ENCODE peak calls at places on chromosomes 16 and 17, in six cellular contexts. G, W, K, V, B and A are unnamed samples.

GRCh38 chr16:71347146-71347545 is 11.4 kb upstream of the CALB2 start:
- DNase-seq in V (no peak), G (no peak), B (no peak), W (no peak), K (no peak), A (no peak)

GRCh38 chr17:32910769-32911168 is 17.2 kb upstream of the TMEM98 start:
- DNase-seq in V (no peak), G (no peak), W (peak; percentile 43), B (no peak), K (no peak), A (no peak)

GRCh38 chr17:79393358-79394038 is 217.4 kb downstream of the RBFOX3 start:
- DNase-seq in K (peak; percentile 50), G (peak; percentile 99), W (peak; percentile 85), V (no peak), B (peak; percentile 37), A (peak; percentile 93)

GRCh38 chr17:65583921-65584603 is 22.6 kb upstream of the AXIN2 start:
- DNase-seq in W (no peak), K (peak; percentile 71), V (no peak), G (no peak), B (no peak), A (no peak)

GRCh38 chr17:50426814-50427787 is 1.1 kb downstream of the ACSF2 start:
- DNase-seq in K (peak; percentile 78), W (peak; percentile 53), G (peak; percentile 66), B (peak; percentile 69), V (no peak), A (peak; percentile 54)

GRCh38 chr17:33183487-33184026 is 109.5 kb downstream of the ASIC2 start:
- DNase-seq in V (no peak), G (no peak), B (no peak), K (no peak), W (no peak), A (no peak)

GRCh38 chr17:6532441-6532885 is 23.9 kb downstream of the PITPNM3 start:
- DNase-seq in K (no peak), V (no peak), G (no peak), B (no peak), W (no peak), A (no peak)

GRCh38 chr16:1746693-1747195 is 24.6 kb downstream of the NME3 start:
- DNase-seq in W (no peak), K (no peak), G (no peak), V (no peak), B (no peak), A (no peak)

GRCh38 chr17:13484020-13484419 is 117.7 kb downstream of the HS3ST3A1 start:
- DNase-seq in W (no peak), G (no peak), K (no peak), B (no peak), V (no peak), A (no peak)

GRCh38 chr16:50246299-50247122 is 19.8 kb upstream of the ADCY7 start:
- DNase-seq in W (no peak), V (no peak), K (no peak), B (no peak), G (peak; percentile 68), A (peak; percentile 51)

GRCh38 chr16:63530208-63530607 is 1494.0 kb upstream of the CDH8 start:
- DNase-seq in B (no peak), G (no peak), K (no peak), W (no peak), V (no peak), A (no peak)

GRCh38 chr17:5631958-5632357 is 47.6 kb upstream of the NLRP1 start:
- DNase-seq in W (no peak), K (no peak), B (no peak), G (no peak), V (no peak), A (no peak)

GRCh38 chr17:4945176-4945943 is 3.0 kb downstream of the PFN1 start:
- DNase-seq in K (peak; percentile 59), V (peak; percentile 65), B (peak; percentile 82), W (peak; percentile 39), G (peak; percentile 58), A (no peak)

GRCh38 chr16:66272461-66272860 is 94.0 kb upstream of the CDH5 start:
- DNase-seq in W (no peak), K (no peak), V (no peak), B (no peak), G (no peak), A (no peak)

GRCh38 chr17:37547986-37548385 is 58.3 kb downstream of the DUSP14 start:
- DNase-seq in V (no peak), G (no peak), K (no peak), W (no peak), B (no peak), A (no peak)

GRCh38 chr17:11805952-11806351 is 191.3 kb downstream of the ZNF18 start:
- DNase-seq in W (no peak), B (no peak), V (no peak), K (no peak), G (no peak), A (no peak)

GRCh38 chr16:8931864-8932263 is 31.8 kb downstream of the USP7 start:
- DNase-seq in B (no peak), V (no peak), G (peak; percentile 82), W (peak; percentile 55), K (peak; percentile 48), A (peak; percentile 74)

GRCh38 chr16:30184430-30185140 is 1.2 kb downstream of the CORO1A start:
- DNase-seq in W (peak; percentile 24), V (peak; percentile 28), G (peak; percentile 46), B (no peak), K (no peak), A (no peak)

GRCh38 chr17:37101306-37101705 is 152.6 kb downstream of the AATF start:
- DNase-seq in W (no peak), G (no peak), V (no peak), B (no peak), K (no peak), A (no peak)

GRCh38 chr16:78179666-78180065 is 80.2 kb downstream of the WWOX start:
- DNase-seq in V (no peak), W (no peak), K (peak; percentile 39), G (no peak), B (no peak), A (no peak)

GRCh38 chr17:15441315-15441714 is 26.1 kb downstream of the CDRT4 start:
- DNase-seq in B (no peak), V (no peak), G (no peak), K (no peak), W (no peak), A (no peak)

GRCh38 chr17:55731586-55732250 is 9.1 kb upstream of the TMEM100 start:
- DNase-seq in V (no peak), K (no peak), B (no peak), G (no peak), W (no peak), A (no peak)

GRCh38 chr16:89949121-89949742 is 677 bp downstream of the DEF8 start:
- DNase-seq in B (no peak), W (peak; percentile 69), V (no peak), G (no peak), K (no peak), A (no peak)

GRCh38 chr16:81718637-81719036 is 60.5 kb upstream of the PLCG2 start:
- DNase-seq in V (no peak), K (no peak), G (no peak), W (no peak), B (no peak), A (no peak)

GRCh38 chr16:48611329-48612137 is 1.6 kb upstream of the N4BP1 start:
- DNase-seq in B (no peak), G (no peak), V (peak; percentile 58), K (peak; percentile 79), W (peak; percentile 25), A (peak; percentile 21)

GRCh38 chr17:71974051-71974450 is 146.8 kb upstream of the SOX9 start:
- DNase-seq in W (no peak), V (no peak), B (no peak), K (no peak), G (no peak), A (no peak)

GRCh38 chr17:71969500-71969899 is 151.3 kb upstream of the SOX9 start:
- DNase-seq in K (no peak), W (no peak), B (no peak), V (no peak), G (no peak), A (no peak)

GRCh38 chr17:71966055-71966454 is 154.8 kb upstream of the SOX9 start:
- DNase-seq in V (no peak), B (no peak), W (no peak), G (no peak), K (no peak), A (no peak)

GRCh38 chr17:71966459-71967313 is 154.1 kb upstream of the SOX9 start:
- DNase-seq in B (no peak), G (no peak), V (no peak), W (no peak), K (no peak), A (no peak)

GRCh38 chr17:71970312-71970711 is 150.5 kb upstream of the SOX9 start:
- DNase-seq in B (no peak), K (no peak), G (no peak), V (no peak), W (no peak), A (no peak)
- TF ChIP-seq ATF3 in B (no peak), K (no peak), G (no peak), V (no peak), W (no peak), A (no peak)

GRCh38 chr16:4612977-4613635 is 1.6 kb downstream of the UBALD1 start:
- DNase-seq in G (no peak), W (no peak), B (no peak), K (no peak), V (no peak), A (no peak)
- TF ChIP-seq ATF3 in G (no peak), W (no peak), B (no peak), K (no peak), V (no peak), A (no peak)

GRCh38 chr17:28598799-28599310 is at the start of gene SPAG5:
- DNase-seq in B (peak; percentile 81), K (peak; percentile 89), G (peak; percentile 96), W (peak; percentile 100), V (peak; percentile 80), A (peak; percentile 95)
- TF ChIP-seq ATF3 in B (no peak), K (no peak), G (no peak), W (no peak), V (no peak), A (no peak)

GRCh38 chr16:4244254-4244812 is 2.5 kb upstream of the SRL start:
- DNase-seq in K (no peak), W (no peak), G (no peak), V (no peak), B (no peak), A (no peak)
- TF ChIP-seq ATF3 in K (no peak), W (no peak), G (no peak), V (no peak), B (no peak), A (no peak)

DNA sequence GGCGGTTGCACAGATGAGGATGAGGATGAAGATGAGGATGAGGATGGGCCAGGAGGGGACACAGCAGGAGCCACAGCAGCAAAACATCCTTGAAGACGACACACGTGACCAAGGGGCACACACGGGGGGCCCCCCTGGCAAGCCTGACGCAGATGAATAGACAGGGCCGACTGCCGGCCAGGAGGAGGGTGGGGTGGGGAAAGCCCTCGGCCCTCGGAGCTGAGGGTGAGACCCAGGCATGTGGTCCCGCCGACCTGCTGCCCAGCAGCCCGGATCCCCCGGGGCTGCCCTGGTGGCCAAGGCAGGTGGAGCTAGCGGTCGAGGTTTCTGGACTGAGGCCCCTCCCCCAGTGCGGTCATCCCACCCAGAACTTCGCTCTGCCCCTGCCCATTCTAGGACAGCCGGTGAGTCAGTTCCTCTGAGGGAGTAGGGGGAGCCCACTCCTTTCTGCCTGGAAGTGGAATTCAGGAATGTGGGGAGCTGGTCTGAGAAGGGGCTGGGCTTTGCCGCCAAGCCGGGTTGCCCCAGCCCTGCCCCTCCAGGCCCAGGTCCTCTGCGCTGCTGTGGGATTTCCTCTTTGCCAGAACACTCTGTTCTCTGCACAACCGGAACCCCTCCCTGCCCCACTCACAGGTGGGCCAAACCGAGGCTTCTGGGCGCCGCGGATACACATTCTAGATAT is 9.9 kb downstream of the CYGB start:
- DNase-seq in W (peak; percentile 33), V (no peak), K (peak; percentile 80), G (peak; percentile 78), B (no peak), A (peak; percentile 64)
- TF ChIP-seq ATF3 in W (no peak), V (no peak), K (peak; percentile 56), G (no peak), B (no peak), A (no peak)